ENCODE peak calls at places on chromosomes 5 and 9, in five cellular contexts. One of them, this sample, is unnamed. For H3K4me1, the result is how much of the 10 kb centered on the place peaks cover.

GRCh38 chr5:101942321-101942882 is 353.7 kb downstream of the SLCO4C1 start:
- DNase-seq in A549: no peak
- DNase-seq in SJSA1: no peak
- DNase-seq in neuronal stem cell: peak
- DNase-seq in upper lobe of right lung: no peak
- DNase-seq in this sample: no peak

GRCh38 chr5:143402464-143403356 is 776 bp downstream of the NR3C1 start:
- DNase-seq in neuronal stem cell: peak
- DNase-seq in SJSA1: peak
- DNase-seq in A549: no peak
- DNase-seq in upper lobe of right lung: peak
- DNase-seq in this sample: peak

GRCh38 chr9:115208503-115208902 is 90.5 kb upstream of the TNC start:
- DNase-seq in A549: no peak
- DNase-seq in SJSA1: no peak
- DNase-seq in neuronal stem cell: no peak
- DNase-seq in upper lobe of right lung: no peak
- DNase-seq in this sample: no peak

GRCh38 chr9:23587433-23587832 is 238.6 kb downstream of the ELAVL2 start:
- DNase-seq in A549: no peak
- DNase-seq in upper lobe of right lung: no peak
- DNase-seq in SJSA1: no peak
- DNase-seq in neuronal stem cell: no peak
- DNase-seq in this sample: peak

GRCh38 chr5:54701179-54701578 is 183.6 kb downstream of the SNX18 start:
- DNase-seq in neuronal stem cell: no peak
- DNase-seq in upper lobe of right lung: no peak
- DNase-seq in A549: peak
- DNase-seq in SJSA1: peak
- DNase-seq in this sample: peak

GRCh38 chr9:129498451-129499376 is 122.2 kb downstream of the C9orf50 start:
- DNase-seq in SJSA1: no peak
- DNase-seq in A549: no peak
- DNase-seq in neuronal stem cell: no peak
- DNase-seq in upper lobe of right lung: no peak
- DNase-seq in this sample: no peak

GRCh38 chr9:35562895-35563746 is 41.9 kb upstream of the TESK1 start:
- DNase-seq in upper lobe of right lung: no peak
- DNase-seq in SJSA1: no peak
- DNase-seq in A549: no peak
- DNase-seq in neuronal stem cell: no peak
- DNase-seq in this sample: no peak

GRCh38 chr5:173792781-173793547 is 95.2 kb upstream of the CPEB4 start:
- DNase-seq in A549: no peak
- DNase-seq in SJSA1: no peak
- DNase-seq in neuronal stem cell: no peak
- DNase-seq in upper lobe of right lung: no peak
- DNase-seq in this sample: no peak

GRCh38 chr5:139951296-139951924 is 91.7 kb downstream of the NRG2 start:
- DNase-seq in upper lobe of right lung: peak
- DNase-seq in neuronal stem cell: no peak
- DNase-seq in SJSA1: peak
- DNase-seq in A549: no peak
- DNase-seq in this sample: no peak

GRCh38 chr5:143065996-143066522 is 295.9 kb downstream of the ARHGAP26 start:
- DNase-seq in neuronal stem cell: no peak
- DNase-seq in A549: no peak
- DNase-seq in SJSA1: no peak
- DNase-seq in upper lobe of right lung: no peak
- DNase-seq in this sample: no peak

GRCh38 chr9:19116391-19116790 is 10.9 kb downstream of the PLIN2 start:
- DNase-seq in upper lobe of right lung: no peak
- DNase-seq in neuronal stem cell: no peak
- DNase-seq in A549: no peak
- DNase-seq in SJSA1: no peak
- DNase-seq in this sample: no peak

GRCh38 chr5:145908206-145908945 is 28.0 kb upstream of the SH3RF2 start:
- DNase-seq in A549: peak
- DNase-seq in SJSA1: no peak
- DNase-seq in upper lobe of right lung: no peak
- DNase-seq in neuronal stem cell: no peak
- DNase-seq in this sample: no peak

GRCh38 chr5:43075319-43076293 is 35.5 kb upstream of the ANXA2R start:
- DNase-seq in SJSA1: no peak
- DNase-seq in upper lobe of right lung: no peak
- DNase-seq in neuronal stem cell: no peak
- DNase-seq in A549: no peak
- DNase-seq in this sample: peak

GRCh38 chr5:159897786-159898393 is 18.4 kb upstream of the ADRA1B start:
- DNase-seq in A549: no peak
- DNase-seq in upper lobe of right lung: no peak
- DNase-seq in neuronal stem cell: no peak
- DNase-seq in SJSA1: no peak
- DNase-seq in this sample: no peak

GRCh38 chr5:135829681-135830383 is 4.6 kb upstream of the SLC25A48 start:
- DNase-seq in A549: peak
- DNase-seq in neuronal stem cell: peak
- DNase-seq in SJSA1: peak
- DNase-seq in upper lobe of right lung: peak
- DNase-seq in this sample: peak

GRCh38 chr5:73338201-73339126 is 110.1 kb downstream of the FOXD1 start:
- DNase-seq in SJSA1: peak
- DNase-seq in upper lobe of right lung: no peak
- DNase-seq in neuronal stem cell: no peak
- DNase-seq in A549: no peak
- DNase-seq in this sample: peak

GRCh38 chr5:137279631-137280236 is 219.4 kb downstream of the SPOCK1 start:
- DNase-seq in upper lobe of right lung: no peak
- DNase-seq in A549: no peak
- DNase-seq in neuronal stem cell: no peak
- DNase-seq in SJSA1: no peak
- DNase-seq in this sample: no peak

GRCh38 chr5:60517850-60518249 is 182.1 kb downstream of the DEPDC1B start:
- DNase-seq in neuronal stem cell: no peak
- DNase-seq in A549: no peak
- DNase-seq in SJSA1: no peak
- DNase-seq in upper lobe of right lung: no peak
- DNase-seq in this sample: no peak

GRCh38 chr5:172901012-172901780 is 58.0 kb upstream of the RPL26L1 start:
- DNase-seq in upper lobe of right lung: no peak
- DNase-seq in A549: no peak
- DNase-seq in neuronal stem cell: no peak
- DNase-seq in SJSA1: peak
- DNase-seq in this sample: peak

GRCh38 chr5:150208187-150209015 is 18.5 kb downstream of the SLC6A7 start:
- DNase-seq in SJSA1: no peak
- DNase-seq in neuronal stem cell: no peak
- DNase-seq in A549: peak
- DNase-seq in upper lobe of right lung: no peak
- DNase-seq in this sample: no peak

GRCh38 chr5:119174578-119175163 is 103.8 kb downstream of the DMXL1 start:
- DNase-seq in neuronal stem cell: no peak
- DNase-seq in upper lobe of right lung: no peak
- DNase-seq in A549: no peak
- DNase-seq in SJSA1: no peak
- DNase-seq in this sample: no peak

GRCh38 chr5:119177226-119177625 is 106.3 kb downstream of the DMXL1 start:
- DNase-seq in neuronal stem cell: no peak
- DNase-seq in SJSA1: no peak
- DNase-seq in upper lobe of right lung: no peak
- DNase-seq in A549: no peak
- DNase-seq in this sample: no peak

GRCh38 chr5:119176785-119177184 is 105.9 kb downstream of the DMXL1 start:
- DNase-seq in SJSA1: no peak
- DNase-seq in neuronal stem cell: no peak
- DNase-seq in A549: no peak
- DNase-seq in upper lobe of right lung: no peak
- DNase-seq in this sample: no peak

GRCh38 chr5:119178435-119178834 is 107.5 kb downstream of the DMXL1 start:
- DNase-seq in upper lobe of right lung: no peak
- DNase-seq in neuronal stem cell: peak
- DNase-seq in SJSA1: no peak
- DNase-seq in A549: no peak
- DNase-seq in this sample: no peak

DNA sequence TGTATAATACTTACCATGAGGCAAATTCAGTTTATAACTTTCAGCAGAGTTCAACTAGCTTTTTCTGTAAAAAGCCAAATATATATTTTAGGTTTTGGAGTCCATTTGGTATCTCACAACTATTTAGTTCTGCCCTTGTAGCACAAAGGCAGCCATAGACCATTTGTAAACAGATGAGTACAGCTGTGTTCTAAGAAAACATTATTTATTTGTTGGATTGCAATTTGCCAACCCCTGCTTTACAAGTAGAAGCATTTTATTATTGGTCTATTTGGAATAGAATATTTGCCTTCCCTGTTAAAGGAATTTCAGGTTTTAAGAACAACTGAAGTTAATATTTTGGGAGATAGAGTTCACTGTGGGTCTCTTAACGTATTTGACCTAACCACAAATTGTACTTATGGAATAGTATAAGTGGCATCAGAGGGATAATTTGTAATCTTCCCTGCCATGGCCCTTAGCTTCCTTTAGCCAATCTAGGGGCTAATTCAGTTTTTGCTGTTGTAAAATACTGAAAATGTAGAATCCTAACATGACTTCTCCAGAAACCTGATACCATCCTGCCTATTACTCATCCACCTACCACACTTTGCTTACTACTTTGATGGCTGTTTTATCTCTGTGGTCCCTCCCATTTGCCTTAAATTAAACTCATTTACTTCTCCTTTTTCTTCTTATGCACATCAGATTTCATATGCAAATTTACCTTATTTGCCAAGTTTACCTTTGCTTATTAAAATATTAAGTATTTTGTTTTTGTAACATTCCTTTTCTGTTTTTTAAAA is 109.2 kb downstream of the DMXL1 start:
- DNase-seq in upper lobe of right lung: no peak
- DNase-seq in neuronal stem cell: no peak
- DNase-seq in A549: no peak
- DNase-seq in SJSA1: no peak
- DNase-seq in this sample: no peak
- H3K27ac ChIP-seq in upper lobe of right lung: no peak
- H3K27ac ChIP-seq in neuronal stem cell: no peak
- H3K27ac ChIP-seq in A549: no peak
- H3K27ac ChIP-seq in SJSA1: no peak
- H3K27ac ChIP-seq in this sample: no peak

GRCh38 chr9:6008169-6008979 is 7.0 kb downstream of the RANBP6 start:
- DNase-seq in upper lobe of right lung: peak
- DNase-seq in SJSA1: peak
- DNase-seq in neuronal stem cell: peak
- DNase-seq in A549: peak
- DNase-seq in this sample: peak
- H3K4me1 ChIP-seq in upper lobe of right lung: under half
- H3K4me1 ChIP-seq in SJSA1: under half
- H3K4me1 ChIP-seq in neuronal stem cell: under half
- H3K4me1 ChIP-seq in A549: under half
- H3K4me1 ChIP-seq in this sample: under half

DNA sequence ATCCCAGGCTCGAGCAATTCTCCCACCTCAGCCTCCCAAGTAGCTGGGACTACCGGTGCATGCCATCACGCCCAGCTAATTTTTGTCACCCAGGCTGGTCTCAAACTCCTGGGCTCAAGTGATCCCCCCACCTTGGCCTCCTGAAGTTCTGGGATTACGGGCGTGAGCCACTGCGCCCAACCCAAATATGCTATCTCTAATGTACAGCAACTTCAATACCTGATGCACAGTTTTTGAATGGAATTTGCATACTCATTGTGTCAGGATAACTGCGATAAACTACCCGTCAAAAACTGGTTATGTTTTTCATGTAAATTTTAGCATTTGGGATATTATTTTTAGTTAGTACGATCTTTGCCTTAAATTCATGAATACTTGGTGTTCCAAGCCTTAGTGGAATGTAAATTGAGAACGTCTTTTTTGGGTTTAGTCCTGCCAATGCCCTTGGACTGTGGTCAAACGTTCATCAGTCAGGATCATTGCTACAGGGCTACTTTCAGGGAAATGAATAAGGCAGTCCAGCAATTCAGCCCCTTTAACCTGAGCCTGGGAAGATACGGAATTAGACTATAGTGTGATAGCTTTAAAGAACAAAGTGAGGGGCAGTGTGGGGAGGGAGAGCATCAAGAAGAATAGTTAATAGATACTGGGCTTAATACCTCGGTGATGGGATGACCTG is 4.5 kb downstream of the UGCG start:
- DNase-seq in upper lobe of right lung: no peak
- DNase-seq in A549: no peak
- DNase-seq in neuronal stem cell: no peak
- DNase-seq in SJSA1: no peak
- DNase-seq in this sample: no peak
- H3K27ac ChIP-seq in upper lobe of right lung: no peak
- H3K27ac ChIP-seq in A549: peak
- H3K27ac ChIP-seq in neuronal stem cell: no peak
- H3K27ac ChIP-seq in SJSA1: no peak
- H3K27ac ChIP-seq in this sample: peak

GRCh38 chr9:107874137-107874536 is 384.6 kb upstream of the KLF4 start:
- DNase-seq in SJSA1: no peak
- DNase-seq in neuronal stem cell: no peak
- DNase-seq in upper lobe of right lung: no peak
- DNase-seq in A549: no peak
- DNase-seq in this sample: no peak

GRCh38 chr9:107870927-107871720 is 381.6 kb upstream of the KLF4 start:
- DNase-seq in SJSA1: no peak
- DNase-seq in neuronal stem cell: no peak
- DNase-seq in A549: no peak
- DNase-seq in upper lobe of right lung: no peak
- DNase-seq in this sample: no peak

GRCh38 chr9:107870221-107870620 is 380.7 kb upstream of the KLF4 start:
- DNase-seq in upper lobe of right lung: no peak
- DNase-seq in SJSA1: no peak
- DNase-seq in A549: no peak
- DNase-seq in neuronal stem cell: no peak
- DNase-seq in this sample: no peak

GRCh38 chr9:107874591-107875374 is 385.2 kb upstream of the KLF4 start:
- DNase-seq in A549: no peak
- DNase-seq in upper lobe of right lung: no peak
- DNase-seq in neuronal stem cell: no peak
- DNase-seq in SJSA1: no peak
- DNase-seq in this sample: no peak

DNA sequence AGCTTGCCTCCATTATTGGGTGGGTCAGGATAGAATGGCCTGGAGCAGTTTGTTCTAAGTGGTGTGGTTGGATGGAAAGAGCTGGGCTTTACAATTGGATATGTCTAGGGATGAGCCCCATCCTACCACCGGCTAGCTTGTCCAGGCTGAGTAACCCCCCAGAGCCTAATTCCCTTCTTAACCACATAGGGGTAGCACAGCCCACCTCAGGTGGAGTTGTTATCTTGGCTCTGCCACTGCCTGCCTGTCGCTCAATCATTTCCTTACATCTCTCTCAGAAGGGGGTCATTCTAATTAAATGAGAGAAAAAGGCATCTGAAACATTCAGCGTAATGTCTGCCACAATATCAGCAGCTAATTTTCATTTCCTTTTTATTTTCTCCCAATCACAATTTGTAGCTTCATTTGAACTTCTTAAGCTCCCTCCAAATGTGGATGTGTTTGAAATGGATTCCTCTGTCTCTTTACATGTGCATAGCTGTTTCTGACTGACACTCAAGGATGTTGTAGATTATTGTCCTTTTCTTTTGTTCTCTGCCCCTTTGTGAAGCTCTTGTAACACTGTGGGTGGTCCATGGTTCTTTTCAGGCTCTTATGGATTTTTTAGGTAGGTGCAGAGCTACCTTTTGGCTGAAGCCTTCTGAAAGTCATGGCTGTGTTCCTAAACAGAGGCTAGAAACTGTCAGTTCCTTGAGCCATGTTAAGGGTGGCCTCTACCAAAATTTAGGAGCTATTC is 383.1 kb upstream of the KLF4 start:
- DNase-seq in A549: no peak
- DNase-seq in neuronal stem cell: peak
- DNase-seq in SJSA1: no peak
- DNase-seq in upper lobe of right lung: no peak
- DNase-seq in this sample: no peak
- H3K4me1 ChIP-seq in A549: under half
- H3K4me1 ChIP-seq in neuronal stem cell: under half
- H3K4me1 ChIP-seq in SJSA1: under half
- H3K4me1 ChIP-seq in upper lobe of right lung: under half
- H3K4me1 ChIP-seq in this sample: under half